ENCODE peak calls at places on chromosomes 1 and 21, in seven cellular contexts. One of them, this sample, is unnamed.

GRCh38 chr1:36279110-36279788 is 26.9 kb upstream of the SH3D21 start:
- DNase-seq in activated T-cell treated with anti-CD3 and anti-CD28 coated beads for 24 hours: no peak
- DNase-seq in stimulated activated CD8-positive, alpha-beta memory T cell treated with anti-CD3 and anti-CD28 coated beads, Interleukin-7, amount 100 ng/mL, for 1 hour: no peak
- DNase-seq in right cardiac atrium: no peak
- DNase-seq in fibroblast of the conjunctiva: peak
- DNase-seq in activated CD4-positive, alpha-beta memory T cell treated with anti-CD3 and anti-CD28 coated beads for 36 hours: no peak
- DNase-seq in OCI-LY7: no peak
- DNase-seq in this sample: no peak

GRCh38 chr1:213976665-213977485 is 10.9 kb upstream of the PROX1 start:
- DNase-seq in activated CD4-positive, alpha-beta memory T cell treated with anti-CD3 and anti-CD28 coated beads for 36 hours: no peak
- DNase-seq in activated T-cell treated with anti-CD3 and anti-CD28 coated beads for 24 hours: no peak
- DNase-seq in OCI-LY7: no peak
- DNase-seq in right cardiac atrium: no peak
- DNase-seq in fibroblast of the conjunctiva: no peak
- DNase-seq in stimulated activated CD8-positive, alpha-beta memory T cell treated with anti-CD3 and anti-CD28 coated beads, Interleukin-7, amount 100 ng/mL, for 1 hour: no peak
- DNase-seq in this sample: no peak

GRCh38 chr1:51945591-51945990 is 44.9 kb downstream of the RAB3B start:
- DNase-seq in activated T-cell treated with anti-CD3 and anti-CD28 coated beads for 24 hours: no peak
- DNase-seq in stimulated activated CD8-positive, alpha-beta memory T cell treated with anti-CD3 and anti-CD28 coated beads, Interleukin-7, amount 100 ng/mL, for 1 hour: no peak
- DNase-seq in right cardiac atrium: no peak
- DNase-seq in OCI-LY7: no peak
- DNase-seq in fibroblast of the conjunctiva: no peak
- DNase-seq in activated CD4-positive, alpha-beta memory T cell treated with anti-CD3 and anti-CD28 coated beads for 36 hours: no peak
- DNase-seq in this sample: no peak

GRCh38 chr1:36342426-36343185 is 19.2 kb upstream of the EVA1B start:
- DNase-seq in right cardiac atrium: peak
- DNase-seq in OCI-LY7: peak
- DNase-seq in activated T-cell treated with anti-CD3 and anti-CD28 coated beads for 24 hours: no peak
- DNase-seq in activated CD4-positive, alpha-beta memory T cell treated with anti-CD3 and anti-CD28 coated beads for 36 hours: peak
- DNase-seq in stimulated activated CD8-positive, alpha-beta memory T cell treated with anti-CD3 and anti-CD28 coated beads, Interleukin-7, amount 100 ng/mL, for 1 hour: peak
- DNase-seq in fibroblast of the conjunctiva: no peak
- DNase-seq in this sample: peak

GRCh38 chr1:47578862-47579419 is 141.1 kb downstream of the FOXD2 start:
- DNase-seq in stimulated activated CD8-positive, alpha-beta memory T cell treated with anti-CD3 and anti-CD28 coated beads, Interleukin-7, amount 100 ng/mL, for 1 hour: no peak
- DNase-seq in activated CD4-positive, alpha-beta memory T cell treated with anti-CD3 and anti-CD28 coated beads for 36 hours: no peak
- DNase-seq in fibroblast of the conjunctiva: no peak
- DNase-seq in activated T-cell treated with anti-CD3 and anti-CD28 coated beads for 24 hours: no peak
- DNase-seq in OCI-LY7: no peak
- DNase-seq in right cardiac atrium: no peak
- DNase-seq in this sample: no peak

GRCh38 chr1:237470712-237471310 is 419.9 kb downstream of the ZP4 start:
- DNase-seq in OCI-LY7: no peak
- DNase-seq in fibroblast of the conjunctiva: no peak
- DNase-seq in right cardiac atrium: peak
- DNase-seq in activated CD4-positive, alpha-beta memory T cell treated with anti-CD3 and anti-CD28 coated beads for 36 hours: no peak
- DNase-seq in stimulated activated CD8-positive, alpha-beta memory T cell treated with anti-CD3 and anti-CD28 coated beads, Interleukin-7, amount 100 ng/mL, for 1 hour: no peak
- DNase-seq in activated T-cell treated with anti-CD3 and anti-CD28 coated beads for 24 hours: no peak
- DNase-seq in this sample: no peak

GRCh38 chr1:187413770-187414169 is 585.0 kb downstream of the PLA2G4A start:
- DNase-seq in fibroblast of the conjunctiva: no peak
- DNase-seq in stimulated activated CD8-positive, alpha-beta memory T cell treated with anti-CD3 and anti-CD28 coated beads, Interleukin-7, amount 100 ng/mL, for 1 hour: no peak
- DNase-seq in OCI-LY7: no peak
- DNase-seq in right cardiac atrium: no peak
- DNase-seq in activated CD4-positive, alpha-beta memory T cell treated with anti-CD3 and anti-CD28 coated beads for 36 hours: no peak
- DNase-seq in activated T-cell treated with anti-CD3 and anti-CD28 coated beads for 24 hours: no peak
- DNase-seq in this sample: no peak

GRCh38 chr1:85240174-85240601 is 19.3 kb downstream of the C1orf52 start:
- DNase-seq in right cardiac atrium: no peak
- DNase-seq in activated T-cell treated with anti-CD3 and anti-CD28 coated beads for 24 hours: no peak
- DNase-seq in fibroblast of the conjunctiva: no peak
- DNase-seq in activated CD4-positive, alpha-beta memory T cell treated with anti-CD3 and anti-CD28 coated beads for 36 hours: peak
- DNase-seq in stimulated activated CD8-positive, alpha-beta memory T cell treated with anti-CD3 and anti-CD28 coated beads, Interleukin-7, amount 100 ng/mL, for 1 hour: no peak
- DNase-seq in OCI-LY7: peak
- DNase-seq in this sample: no peak

GRCh38 chr1:100306735-100307313 is 40.8 kb downstream of the RTCA start:
- DNase-seq in OCI-LY7: no peak
- DNase-seq in activated T-cell treated with anti-CD3 and anti-CD28 coated beads for 24 hours: no peak
- DNase-seq in stimulated activated CD8-positive, alpha-beta memory T cell treated with anti-CD3 and anti-CD28 coated beads, Interleukin-7, amount 100 ng/mL, for 1 hour: no peak
- DNase-seq in fibroblast of the conjunctiva: no peak
- DNase-seq in activated CD4-positive, alpha-beta memory T cell treated with anti-CD3 and anti-CD28 coated beads for 36 hours: no peak
- DNase-seq in right cardiac atrium: no peak
- DNase-seq in this sample: no peak

GRCh38 chr1:76122260-76122659 is 47.7 kb downstream of the ST6GALNAC3 start:
- DNase-seq in stimulated activated CD8-positive, alpha-beta memory T cell treated with anti-CD3 and anti-CD28 coated beads, Interleukin-7, amount 100 ng/mL, for 1 hour: no peak
- DNase-seq in activated CD4-positive, alpha-beta memory T cell treated with anti-CD3 and anti-CD28 coated beads for 36 hours: no peak
- DNase-seq in OCI-LY7: no peak
- DNase-seq in right cardiac atrium: no peak
- DNase-seq in activated T-cell treated with anti-CD3 and anti-CD28 coated beads for 24 hours: no peak
- DNase-seq in fibroblast of the conjunctiva: no peak
- DNase-seq in this sample: no peak

GRCh38 chr1:234573711-234574299 is 36.2 kb downstream of the IRF2BP2 start:
- DNase-seq in activated T-cell treated with anti-CD3 and anti-CD28 coated beads for 24 hours: no peak
- DNase-seq in stimulated activated CD8-positive, alpha-beta memory T cell treated with anti-CD3 and anti-CD28 coated beads, Interleukin-7, amount 100 ng/mL, for 1 hour: no peak
- DNase-seq in right cardiac atrium: no peak
- DNase-seq in activated CD4-positive, alpha-beta memory T cell treated with anti-CD3 and anti-CD28 coated beads for 36 hours: no peak
- DNase-seq in fibroblast of the conjunctiva: no peak
- DNase-seq in OCI-LY7: no peak
- DNase-seq in this sample: peak

GRCh38 chr21:37737996-37738395 is 178.3 kb downstream of the KCNJ6 start:
- DNase-seq in fibroblast of the conjunctiva: no peak
- DNase-seq in activated T-cell treated with anti-CD3 and anti-CD28 coated beads for 24 hours: no peak
- DNase-seq in stimulated activated CD8-positive, alpha-beta memory T cell treated with anti-CD3 and anti-CD28 coated beads, Interleukin-7, amount 100 ng/mL, for 1 hour: no peak
- DNase-seq in activated CD4-positive, alpha-beta memory T cell treated with anti-CD3 and anti-CD28 coated beads for 36 hours: no peak
- DNase-seq in OCI-LY7: no peak
- DNase-seq in right cardiac atrium: no peak
- DNase-seq in this sample: no peak

GRCh38 chr21:28587748-28588147 is 404.9 kb downstream of the LTN1 start:
- DNase-seq in OCI-LY7: no peak
- DNase-seq in stimulated activated CD8-positive, alpha-beta memory T cell treated with anti-CD3 and anti-CD28 coated beads, Interleukin-7, amount 100 ng/mL, for 1 hour: no peak
- DNase-seq in activated T-cell treated with anti-CD3 and anti-CD28 coated beads for 24 hours: no peak
- DNase-seq in activated CD4-positive, alpha-beta memory T cell treated with anti-CD3 and anti-CD28 coated beads for 36 hours: no peak
- DNase-seq in fibroblast of the conjunctiva: peak
- DNase-seq in right cardiac atrium: no peak
- DNase-seq in this sample: no peak

GRCh38 chr1:14826172-14826636 is 227.7 kb downstream of the KAZN start:
- DNase-seq in activated CD4-positive, alpha-beta memory T cell treated with anti-CD3 and anti-CD28 coated beads for 36 hours: no peak
- DNase-seq in fibroblast of the conjunctiva: peak
- DNase-seq in activated T-cell treated with anti-CD3 and anti-CD28 coated beads for 24 hours: no peak
- DNase-seq in right cardiac atrium: no peak
- DNase-seq in OCI-LY7: no peak
- DNase-seq in stimulated activated CD8-positive, alpha-beta memory T cell treated with anti-CD3 and anti-CD28 coated beads, Interleukin-7, amount 100 ng/mL, for 1 hour: no peak
- DNase-seq in this sample: no peak

GRCh38 chr1:2428490-2428889 is 16.1 kb upstream of the PEX10 start:
- DNase-seq in activated T-cell treated with anti-CD3 and anti-CD28 coated beads for 24 hours: no peak
- DNase-seq in activated CD4-positive, alpha-beta memory T cell treated with anti-CD3 and anti-CD28 coated beads for 36 hours: no peak
- DNase-seq in fibroblast of the conjunctiva: no peak
- DNase-seq in OCI-LY7: no peak
- DNase-seq in right cardiac atrium: no peak
- DNase-seq in stimulated activated CD8-positive, alpha-beta memory T cell treated with anti-CD3 and anti-CD28 coated beads, Interleukin-7, amount 100 ng/mL, for 1 hour: no peak
- DNase-seq in this sample: no peak

GRCh38 chr1:21216835-21217811 is 40.4 kb upstream of the EIF4G3 start:
- DNase-seq in activated T-cell treated with anti-CD3 and anti-CD28 coated beads for 24 hours: peak
- DNase-seq in OCI-LY7: peak
- DNase-seq in activated CD4-positive, alpha-beta memory T cell treated with anti-CD3 and anti-CD28 coated beads for 36 hours: peak
- DNase-seq in stimulated activated CD8-positive, alpha-beta memory T cell treated with anti-CD3 and anti-CD28 coated beads, Interleukin-7, amount 100 ng/mL, for 1 hour: peak
- DNase-seq in fibroblast of the conjunctiva: no peak
- DNase-seq in right cardiac atrium: peak
- DNase-seq in this sample: peak

GRCh38 chr1:158007949-158008386 is 14.5 kb downstream of the KIRREL1 start:
- DNase-seq in activated T-cell treated with anti-CD3 and anti-CD28 coated beads for 24 hours: no peak
- DNase-seq in activated CD4-positive, alpha-beta memory T cell treated with anti-CD3 and anti-CD28 coated beads for 36 hours: no peak
- DNase-seq in stimulated activated CD8-positive, alpha-beta memory T cell treated with anti-CD3 and anti-CD28 coated beads, Interleukin-7, amount 100 ng/mL, for 1 hour: no peak
- DNase-seq in fibroblast of the conjunctiva: no peak
- DNase-seq in OCI-LY7: no peak
- DNase-seq in right cardiac atrium: no peak
- DNase-seq in this sample: no peak

GRCh38 chr1:33918368-33918767 is 54.5 kb downstream of the HMGB4 start:
- DNase-seq in OCI-LY7: no peak
- DNase-seq in activated CD4-positive, alpha-beta memory T cell treated with anti-CD3 and anti-CD28 coated beads for 36 hours: no peak
- DNase-seq in activated T-cell treated with anti-CD3 and anti-CD28 coated beads for 24 hours: no peak
- DNase-seq in right cardiac atrium: no peak
- DNase-seq in fibroblast of the conjunctiva: no peak
- DNase-seq in stimulated activated CD8-positive, alpha-beta memory T cell treated with anti-CD3 and anti-CD28 coated beads, Interleukin-7, amount 100 ng/mL, for 1 hour: no peak
- DNase-seq in this sample: no peak

GRCh38 chr21:42061195-42061865 is 9.8 kb upstream of the UMODL1 start:
- DNase-seq in activated T-cell treated with anti-CD3 and anti-CD28 coated beads for 24 hours: peak
- DNase-seq in fibroblast of the conjunctiva: no peak
- DNase-seq in OCI-LY7: peak
- DNase-seq in right cardiac atrium: peak
- DNase-seq in stimulated activated CD8-positive, alpha-beta memory T cell treated with anti-CD3 and anti-CD28 coated beads, Interleukin-7, amount 100 ng/mL, for 1 hour: no peak
- DNase-seq in activated CD4-positive, alpha-beta memory T cell treated with anti-CD3 and anti-CD28 coated beads for 36 hours: peak
- DNase-seq in this sample: peak

GRCh38 chr1:211326140-211326527 is 499 bp upstream of the TRAF5 start:
- DNase-seq in fibroblast of the conjunctiva: no peak
- DNase-seq in activated CD4-positive, alpha-beta memory T cell treated with anti-CD3 and anti-CD28 coated beads for 36 hours: no peak
- DNase-seq in activated T-cell treated with anti-CD3 and anti-CD28 coated beads for 24 hours: no peak
- DNase-seq in right cardiac atrium: no peak
- DNase-seq in OCI-LY7: no peak
- DNase-seq in stimulated activated CD8-positive, alpha-beta memory T cell treated with anti-CD3 and anti-CD28 coated beads, Interleukin-7, amount 100 ng/mL, for 1 hour: no peak
- DNase-seq in this sample: no peak

GRCh38 chr1:61092643-61093042 is 10.3 kb downstream of the NFIA start:
- DNase-seq in activated T-cell treated with anti-CD3 and anti-CD28 coated beads for 24 hours: no peak
- DNase-seq in fibroblast of the conjunctiva: no peak
- DNase-seq in OCI-LY7: no peak
- DNase-seq in activated CD4-positive, alpha-beta memory T cell treated with anti-CD3 and anti-CD28 coated beads for 36 hours: no peak
- DNase-seq in right cardiac atrium: no peak
- DNase-seq in stimulated activated CD8-positive, alpha-beta memory T cell treated with anti-CD3 and anti-CD28 coated beads, Interleukin-7, amount 100 ng/mL, for 1 hour: no peak
- DNase-seq in this sample: no peak

GRCh38 chr1:182430263-182431068 is 19.5 kb upstream of the RGSL1 start:
- DNase-seq in activated T-cell treated with anti-CD3 and anti-CD28 coated beads for 24 hours: peak
- DNase-seq in OCI-LY7: no peak
- DNase-seq in activated CD4-positive, alpha-beta memory T cell treated with anti-CD3 and anti-CD28 coated beads for 36 hours: peak
- DNase-seq in right cardiac atrium: no peak
- DNase-seq in stimulated activated CD8-positive, alpha-beta memory T cell treated with anti-CD3 and anti-CD28 coated beads, Interleukin-7, amount 100 ng/mL, for 1 hour: no peak
- DNase-seq in fibroblast of the conjunctiva: no peak
- DNase-seq in this sample: peak

GRCh38 chr1:31739281-31739853 is 24.8 kb downstream of the ADGRB2 start:
- DNase-seq in stimulated activated CD8-positive, alpha-beta memory T cell treated with anti-CD3 and anti-CD28 coated beads, Interleukin-7, amount 100 ng/mL, for 1 hour: no peak
- DNase-seq in fibroblast of the conjunctiva: no peak
- DNase-seq in activated T-cell treated with anti-CD3 and anti-CD28 coated beads for 24 hours: peak
- DNase-seq in OCI-LY7: peak
- DNase-seq in right cardiac atrium: peak
- DNase-seq in activated CD4-positive, alpha-beta memory T cell treated with anti-CD3 and anti-CD28 coated beads for 36 hours: peak
- DNase-seq in this sample: no peak

GRCh38 chr1:97050501-97050900 is 328.9 kb downstream of the PTBP2 start:
- DNase-seq in activated CD4-positive, alpha-beta memory T cell treated with anti-CD3 and anti-CD28 coated beads for 36 hours: no peak
- DNase-seq in OCI-LY7: peak
- DNase-seq in stimulated activated CD8-positive, alpha-beta memory T cell treated with anti-CD3 and anti-CD28 coated beads, Interleukin-7, amount 100 ng/mL, for 1 hour: no peak
- DNase-seq in activated T-cell treated with anti-CD3 and anti-CD28 coated beads for 24 hours: no peak
- DNase-seq in right cardiac atrium: no peak
- DNase-seq in fibroblast of the conjunctiva: peak
- DNase-seq in this sample: no peak

GRCh38 chr1:29577512-29577911 is 341.2 kb downstream of the PTPRU start:
- DNase-seq in stimulated activated CD8-positive, alpha-beta memory T cell treated with anti-CD3 and anti-CD28 coated beads, Interleukin-7, amount 100 ng/mL, for 1 hour: no peak
- DNase-seq in fibroblast of the conjunctiva: no peak
- DNase-seq in activated T-cell treated with anti-CD3 and anti-CD28 coated beads for 24 hours: no peak
- DNase-seq in activated CD4-positive, alpha-beta memory T cell treated with anti-CD3 and anti-CD28 coated beads for 36 hours: no peak
- DNase-seq in OCI-LY7: no peak
- DNase-seq in right cardiac atrium: no peak
- DNase-seq in this sample: no peak

GRCh38 chr1:5312870-5313269 is 658.5 kb downstream of the AJAP1 start:
- DNase-seq in fibroblast of the conjunctiva: no peak
- DNase-seq in activated CD4-positive, alpha-beta memory T cell treated with anti-CD3 and anti-CD28 coated beads for 36 hours: no peak
- DNase-seq in activated T-cell treated with anti-CD3 and anti-CD28 coated beads for 24 hours: no peak
- DNase-seq in OCI-LY7: no peak
- DNase-seq in stimulated activated CD8-positive, alpha-beta memory T cell treated with anti-CD3 and anti-CD28 coated beads, Interleukin-7, amount 100 ng/mL, for 1 hour: no peak
- DNase-seq in right cardiac atrium: no peak
- DNase-seq in this sample: no peak

GRCh38 chr1:10625076-10625475 is 150.3 kb downstream of the PEX14 start:
- DNase-seq in fibroblast of the conjunctiva: no peak
- DNase-seq in activated T-cell treated with anti-CD3 and anti-CD28 coated beads for 24 hours: no peak
- DNase-seq in right cardiac atrium: no peak
- DNase-seq in OCI-LY7: no peak
- DNase-seq in activated CD4-positive, alpha-beta memory T cell treated with anti-CD3 and anti-CD28 coated beads for 36 hours: no peak
- DNase-seq in stimulated activated CD8-positive, alpha-beta memory T cell treated with anti-CD3 and anti-CD28 coated beads, Interleukin-7, amount 100 ng/mL, for 1 hour: no peak
- DNase-seq in this sample: no peak

GRCh38 chr1:2628933-2629626 is 3.7 kb downstream of the MMEL1 start:
- DNase-seq in right cardiac atrium: no peak
- DNase-seq in activated T-cell treated with anti-CD3 and anti-CD28 coated beads for 24 hours: no peak
- DNase-seq in fibroblast of the conjunctiva: no peak
- DNase-seq in OCI-LY7: no peak
- DNase-seq in activated CD4-positive, alpha-beta memory T cell treated with anti-CD3 and anti-CD28 coated beads for 36 hours: no peak
- DNase-seq in stimulated activated CD8-positive, alpha-beta memory T cell treated with anti-CD3 and anti-CD28 coated beads, Interleukin-7, amount 100 ng/mL, for 1 hour: no peak
- DNase-seq in this sample: peak